ENCODE peak calls at places on chromosomes 2 and 18, in eight cellular contexts. G is NCI-H460; V is frontal cortex; T is activated CD4-positive, alpha-beta T cell treated with anti-CD3 and anti-CD28 coated beads for 48 hours; Y is Caki2; E is activated naive CD4-positive, alpha-beta T cell; M is GM12864; H is mesendoderm. J is an unnamed sample.

GRCh38 chr18:59015531-59016152 is 124.0 kb upstream of the SEC11C start:
- DNase-seq in V (no peak), T (no peak), M (no peak), H (no peak), G (no peak), Y (no peak), E (no peak), J (no peak)

GRCh38 chr2:65579506-65580235 is 147.3 kb upstream of the SPRED2 start:
- DNase-seq in Y (no peak), G (no peak), H (peak; percentile 99), E (no peak), T (no peak), V (no peak), M (no peak), J (no peak)

GRCh38 chr2:174446531-174446930 is 40.3 kb downstream of the GPR155 start:
- DNase-seq in M (no peak), V (no peak), G (no peak), H (no peak), E (no peak), T (no peak), Y (no peak), J (no peak)

GRCh38 chr2:71798266-71799012 is 345.1 kb downstream of the DYSF start:
- DNase-seq in H (peak; percentile 84), T (peak; percentile 38), E (no peak), G (peak; percentile 22), M (no peak), Y (no peak), V (no peak), J (peak; percentile 26)

GRCh38 chr2:134411279-134411827 is 157.5 kb downstream of the MGAT5 start:
- DNase-seq in Y (no peak), E (no peak), M (no peak), H (no peak), T (no peak), G (no peak), V (no peak), J (no peak)

GRCh38 chr2:175036582-175037018 is 31.4 kb upstream of the CHN1 start:
- DNase-seq in H (peak; percentile 37), E (no peak), M (no peak), T (no peak), G (peak; percentile 45), V (no peak), Y (no peak), J (no peak)

GRCh38 chr2:159677654-159678053 is 34.7 kb upstream of the MARCHF7 start:
- DNase-seq in T (no peak), V (no peak), Y (no peak), E (no peak), H (peak; percentile 3), M (no peak), G (peak; percentile 1), J (no peak)

GRCh38 chr2:21024198-21024597 is 19.7 kb downstream of the APOB start:
- DNase-seq in G (no peak), T (no peak), V (no peak), M (no peak), H (no peak), Y (no peak), E (no peak), J (no peak)

GRCh38 chr2:66430195-66430905 is 4.6 kb upstream of the MEIS1 start:
- DNase-seq in V (no peak), G (no peak), T (no peak), M (no peak), H (peak; percentile 94), E (no peak), Y (no peak), J (no peak)

GRCh38 chr2:39834426-39834825 is 55.4 kb upstream of the THUMPD2 start:
- DNase-seq in E (no peak), M (no peak), H (no peak), Y (no peak), V (no peak), G (no peak), T (no peak), J (no peak)

GRCh38 chr2:221097568-221097915 is 474.6 kb downstream of the EPHA4 start:
- DNase-seq in M (no peak), E (no peak), H (peak; percentile 40), G (no peak), T (no peak), V (no peak), Y (peak; percentile 65), J (no peak)

GRCh38 chr2:8721410-8721809 is 39.6 kb downstream of the ID2 start:
- DNase-seq in M (no peak), V (no peak), E (no peak), H (no peak), T (no peak), G (no peak), Y (no peak), J (no peak)

GRCh38 chr2:219109468-219109867 is 48.7 kb upstream of the IHH start:
- DNase-seq in T (peak; percentile 68), Y (no peak), H (peak; percentile 83), E (no peak), V (no peak), G (no peak), M (no peak), J (peak; percentile 93)

GRCh38 chr2:11679491-11680130 is 9.6 kb upstream of the NTSR2 start:
- DNase-seq in H (no peak), M (no peak), V (no peak), E (no peak), Y (no peak), T (no peak), G (no peak), J (no peak)

GRCh38 chr2:209619782-209620181 is 151.8 kb upstream of the UNC80 start:
- DNase-seq in E (no peak), Y (no peak), H (no peak), M (peak; percentile 5), G (no peak), V (no peak), T (no peak), J (no peak)

GRCh38 chr2:191499874-191500565 is 177.9 kb upstream of the NABP1 start:
- DNase-seq in E (no peak), G (no peak), T (no peak), Y (no peak), V (no peak), H (no peak), M (no peak), J (no peak)

GRCh38 chr2:41967426-41968181 is 80.2 kb upstream of the PKDCC start:
- DNase-seq in T (no peak), V (no peak), Y (no peak), H (no peak), G (no peak), M (no peak), E (no peak), J (no peak)

GRCh38 chr2:234496442-234496834 is 443 bp downstream of the ARL4C start:
- DNase-seq in M (no peak), H (peak; percentile 47), V (no peak), T (peak; percentile 40), Y (peak; percentile 49), E (no peak), G (no peak), J (no peak)

GRCh38 chr18:57833441-57834101 is 30.5 kb upstream of the ATP8B1 start:
- DNase-seq in V (no peak), Y (no peak), H (peak; percentile 64), G (no peak), E (no peak), T (peak; percentile 40), M (peak; percentile 73), J (peak; percentile 72)

GRCh38 chr2:95115418-95115817 is 6.2 kb downstream of the MRPS5 start:
- DNase-seq in G (peak; percentile 60), Y (peak; percentile 69), V (peak; percentile 43), M (peak; percentile 29), H (peak; percentile 80), T (peak; percentile 77), E (peak; percentile 61), J (peak; percentile 85)

GRCh38 chr2:178363252-178363651 is 87.7 kb downstream of the PRKRA start:
- DNase-seq in E (no peak), M (no peak), G (no peak), T (no peak), Y (no peak), V (no peak), H (no peak), J (no peak)

GRCh38 chr2:242011516-242011915 is 142.0 kb downstream of the RTP5 start:
- DNase-seq in M (no peak), E (no peak), Y (no peak), V (no peak), H (no peak), G (no peak), T (no peak), J (no peak)

GRCh38 chr2:107772380-107772779 is 54.3 kb upstream of the RGPD4 start:
- DNase-seq in Y (no peak), M (no peak), E (no peak), V (no peak), T (no peak), H (no peak), G (no peak), J (no peak)

GRCh38 chr2:9347411-9347853 is 75.9 kb downstream of the ITGB1BP1 start:
- DNase-seq in M (no peak), G (no peak), V (no peak), H (no peak), T (no peak), Y (no peak), E (no peak), J (no peak)

GRCh38 chr2:226310081-226310625 is 489.5 kb downstream of the IRS1 start:
- DNase-seq in H (no peak), V (no peak), M (no peak), E (no peak), T (no peak), Y (no peak), G (no peak), J (no peak)

GRCh38 chr2:36951574-36951973 is 14.8 kb downstream of the STRN start:
- DNase-seq in H (no peak), Y (peak; percentile 46), M (no peak), G (peak; percentile 60), E (no peak), T (no peak), V (no peak), J (no peak)

GRCh38 chr2:205675861-205676516 is 6.3 kb upstream of the NRP2 start:
- DNase-seq in H (peak; percentile 86), G (peak; percentile 65), E (no peak), V (no peak), T (no peak), M (no peak), Y (peak; percentile 76), J (no peak)

GRCh38 chr2:23649819-23650218 is 264.8 kb downstream of the KLHL29 start:
- DNase-seq in V (no peak), M (no peak), H (no peak), G (no peak), Y (peak; percentile 40), T (peak; percentile 38), E (no peak), J (peak; percentile 57)

GRCh38 chr2:20291106-20291564 is 59.5 kb downstream of the PUM2 start:
- DNase-seq in V (peak; percentile 17), H (peak; percentile 96), G (peak; percentile 83), Y (peak; percentile 69), T (peak; percentile 19), E (no peak), M (peak; percentile 12), J (peak; percentile 18)

GRCh38 chr2:54597153-54597827 is 126.2 kb upstream of the EML6 start:
- DNase-seq in T (peak; percentile 50), Y (no peak), E (no peak), M (no peak), G (no peak), H (no peak), V (no peak), J (peak; percentile 70)